ENCODE peak calls at places on chromosomes 11 and 22, in seven cellular contexts. One of them, this sample, is unnamed.

GRCh38 chr22:47035443-47035881 is 273.0 kb downstream of the TBC1D22A start:
- DNase-seq in IMR-90: no peak
- DNase-seq in H1: no peak
- DNase-seq in mesenchymal stem cell: peak
- DNase-seq in neuronal stem cell: no peak
- DNase-seq in H9: no peak
- DNase-seq in mesendoderm: no peak
- DNase-seq in this sample: no peak

GRCh38 chr11:115488945-115489344 is 15.3 kb downstream of the CADM1 start:
- DNase-seq in IMR-90: peak
- DNase-seq in H1: no peak
- DNase-seq in mesenchymal stem cell: peak
- DNase-seq in neuronal stem cell: no peak
- DNase-seq in H9: no peak
- DNase-seq in mesendoderm: peak
- DNase-seq in this sample: peak

GRCh38 chr22:42937164-42937854 is 77.6 kb downstream of the PACSIN2 start:
- DNase-seq in IMR-90: peak
- DNase-seq in H1: no peak
- DNase-seq in mesenchymal stem cell: peak
- DNase-seq in neuronal stem cell: no peak
- DNase-seq in H9: peak
- DNase-seq in mesendoderm: peak
- DNase-seq in this sample: peak

GRCh38 chr11:515131-515530 is 8.1 kb upstream of the RNH1 start:
- DNase-seq in IMR-90: no peak
- DNase-seq in H1: no peak
- DNase-seq in mesenchymal stem cell: no peak
- DNase-seq in neuronal stem cell: no peak
- DNase-seq in H9: no peak
- DNase-seq in mesendoderm: no peak
- DNase-seq in this sample: no peak

GRCh38 chr11:91981995-91982394 is 242.6 kb upstream of the FAT3 start:
- DNase-seq in IMR-90: peak
- DNase-seq in H1: no peak
- DNase-seq in mesenchymal stem cell: peak
- DNase-seq in neuronal stem cell: no peak
- DNase-seq in H9: no peak
- DNase-seq in mesendoderm: no peak
- DNase-seq in this sample: no peak

GRCh38 chr11:86395061-86395551 is 20.4 kb downstream of the CCDC81 start:
- DNase-seq in IMR-90: peak
- DNase-seq in H1: no peak
- DNase-seq in mesenchymal stem cell: peak
- DNase-seq in neuronal stem cell: no peak
- DNase-seq in H9: peak
- DNase-seq in mesendoderm: peak
- DNase-seq in this sample: no peak

GRCh38 chr11:125167954-125168821 is 3.6 kb downstream of the PKNOX2 start:
- DNase-seq in IMR-90: peak
- DNase-seq in H1: no peak
- DNase-seq in mesenchymal stem cell: peak
- DNase-seq in neuronal stem cell: no peak
- DNase-seq in H9: no peak
- DNase-seq in mesendoderm: peak
- DNase-seq in this sample: no peak

GRCh38 chr11:102552447-102553200 is 22.1 kb upstream of the MMP7 start:
- DNase-seq in IMR-90: peak
- DNase-seq in H1: no peak
- DNase-seq in mesenchymal stem cell: no peak
- DNase-seq in neuronal stem cell: no peak
- DNase-seq in H9: no peak
- DNase-seq in mesendoderm: peak
- DNase-seq in this sample: no peak

GRCh38 chr22:38049812-38050619 is 7.2 kb upstream of the PICK1 start:
- DNase-seq in IMR-90: no peak
- DNase-seq in H1: no peak
- DNase-seq in mesenchymal stem cell: no peak
- DNase-seq in neuronal stem cell: no peak
- DNase-seq in H9: no peak
- DNase-seq in mesendoderm: no peak
- DNase-seq in this sample: no peak

GRCh38 chr11:113529606-113530005 is 54.4 kb upstream of the DRD2 start:
- DNase-seq in IMR-90: no peak
- DNase-seq in H1: no peak
- DNase-seq in mesenchymal stem cell: no peak
- DNase-seq in neuronal stem cell: no peak
- DNase-seq in H9: no peak
- DNase-seq in mesendoderm: no peak
- DNase-seq in this sample: peak

GRCh38 chr11:114340311-114341131 is 44.3 kb downstream of the NNMT start:
- DNase-seq in IMR-90: peak
- DNase-seq in H1: peak
- DNase-seq in mesenchymal stem cell: peak
- DNase-seq in neuronal stem cell: peak
- DNase-seq in H9: peak
- DNase-seq in mesendoderm: peak
- DNase-seq in this sample: peak

GRCh38 chr11:45209000-45209399 is 62.6 kb downstream of the PRDM11 start:
- DNase-seq in IMR-90: no peak
- DNase-seq in H1: no peak
- DNase-seq in mesenchymal stem cell: no peak
- DNase-seq in neuronal stem cell: no peak
- DNase-seq in H9: no peak
- DNase-seq in mesendoderm: no peak
- DNase-seq in this sample: no peak

GRCh38 chr22:46122511-46122971 is 27.8 kb upstream of the PPARA start:
- DNase-seq in IMR-90: peak
- DNase-seq in H1: peak
- DNase-seq in mesenchymal stem cell: peak
- DNase-seq in neuronal stem cell: peak
- DNase-seq in H9: peak
- DNase-seq in mesendoderm: peak
- DNase-seq in this sample: peak

GRCh38 chr11:114416441-114416928 is 16.0 kb downstream of the RBM7 start:
- DNase-seq in IMR-90: peak
- DNase-seq in H1: no peak
- DNase-seq in mesenchymal stem cell: peak
- DNase-seq in neuronal stem cell: no peak
- DNase-seq in H9: no peak
- DNase-seq in mesendoderm: no peak
- DNase-seq in this sample: peak

GRCh38 chr11:78022397-78023396 is at the start of gene KCTD14:
- DNase-seq in IMR-90: no peak
- DNase-seq in H1: peak
- DNase-seq in mesenchymal stem cell: no peak
- DNase-seq in neuronal stem cell: no peak
- DNase-seq in H9: peak
- DNase-seq in mesendoderm: peak
- DNase-seq in this sample: no peak

GRCh38 chr22:29194269-29194668 is 11.4 kb upstream of the EMID1 start:
- DNase-seq in IMR-90: no peak
- DNase-seq in H1: no peak
- DNase-seq in mesenchymal stem cell: no peak
- DNase-seq in neuronal stem cell: no peak
- DNase-seq in H9: no peak
- DNase-seq in mesendoderm: no peak
- DNase-seq in this sample: no peak

GRCh38 chr11:132095230-132096165 is 725.1 kb downstream of the NTM start:
- DNase-seq in IMR-90: no peak
- DNase-seq in H1: no peak
- DNase-seq in mesenchymal stem cell: no peak
- DNase-seq in neuronal stem cell: no peak
- DNase-seq in H9: no peak
- DNase-seq in mesendoderm: no peak
- DNase-seq in this sample: no peak

GRCh38 chr11:77199346-77199745 is 71.3 kb downstream of the MYO7A start:
- DNase-seq in IMR-90: no peak
- DNase-seq in H1: no peak
- DNase-seq in mesenchymal stem cell: no peak
- DNase-seq in neuronal stem cell: no peak
- DNase-seq in H9: no peak
- DNase-seq in mesendoderm: no peak
- DNase-seq in this sample: no peak

GRCh38 chr11:69546735-69547370 is 65.4 kb downstream of the LINC01488 start:
- DNase-seq in IMR-90: no peak
- DNase-seq in H1: no peak
- DNase-seq in mesenchymal stem cell: no peak
- DNase-seq in neuronal stem cell: no peak
- DNase-seq in H9: no peak
- DNase-seq in mesendoderm: no peak
- DNase-seq in this sample: no peak

GRCh38 chr11:63017306-63017974 is 1.8 kb upstream of the SLC22A8 start:
- DNase-seq in IMR-90: no peak
- DNase-seq in H1: no peak
- DNase-seq in mesenchymal stem cell: no peak
- DNase-seq in neuronal stem cell: no peak
- DNase-seq in H9: no peak
- DNase-seq in mesendoderm: peak
- DNase-seq in this sample: no peak

GRCh38 chr11:75273331-75273988 is 32.9 kb downstream of the TPBGL start:
- DNase-seq in IMR-90: no peak
- DNase-seq in H1: no peak
- DNase-seq in mesenchymal stem cell: no peak
- DNase-seq in neuronal stem cell: no peak
- DNase-seq in H9: peak
- DNase-seq in mesendoderm: no peak
- DNase-seq in this sample: no peak

GRCh38 chr11:68749061-68749491 is 2.2 kb downstream of the TESMIN start:
- DNase-seq in IMR-90: peak
- DNase-seq in H1: no peak
- DNase-seq in mesenchymal stem cell: no peak
- DNase-seq in neuronal stem cell: peak
- DNase-seq in H9: peak
- DNase-seq in mesendoderm: no peak
- DNase-seq in this sample: peak

GRCh38 chr11:134139873-134140331 is 71.0 kb downstream of the JAM3 start:
- DNase-seq in IMR-90: peak
- DNase-seq in H1: peak
- DNase-seq in mesenchymal stem cell: peak
- DNase-seq in neuronal stem cell: peak
- DNase-seq in H9: peak
- DNase-seq in mesendoderm: peak
- DNase-seq in this sample: peak

GRCh38 chr11:9956483-9956882 is 292.6 kb downstream of the SWAP70 start:
- DNase-seq in IMR-90: peak
- DNase-seq in H1: no peak
- DNase-seq in mesenchymal stem cell: peak
- DNase-seq in neuronal stem cell: no peak
- DNase-seq in H9: no peak
- DNase-seq in mesendoderm: no peak
- DNase-seq in this sample: no peak

DNA sequence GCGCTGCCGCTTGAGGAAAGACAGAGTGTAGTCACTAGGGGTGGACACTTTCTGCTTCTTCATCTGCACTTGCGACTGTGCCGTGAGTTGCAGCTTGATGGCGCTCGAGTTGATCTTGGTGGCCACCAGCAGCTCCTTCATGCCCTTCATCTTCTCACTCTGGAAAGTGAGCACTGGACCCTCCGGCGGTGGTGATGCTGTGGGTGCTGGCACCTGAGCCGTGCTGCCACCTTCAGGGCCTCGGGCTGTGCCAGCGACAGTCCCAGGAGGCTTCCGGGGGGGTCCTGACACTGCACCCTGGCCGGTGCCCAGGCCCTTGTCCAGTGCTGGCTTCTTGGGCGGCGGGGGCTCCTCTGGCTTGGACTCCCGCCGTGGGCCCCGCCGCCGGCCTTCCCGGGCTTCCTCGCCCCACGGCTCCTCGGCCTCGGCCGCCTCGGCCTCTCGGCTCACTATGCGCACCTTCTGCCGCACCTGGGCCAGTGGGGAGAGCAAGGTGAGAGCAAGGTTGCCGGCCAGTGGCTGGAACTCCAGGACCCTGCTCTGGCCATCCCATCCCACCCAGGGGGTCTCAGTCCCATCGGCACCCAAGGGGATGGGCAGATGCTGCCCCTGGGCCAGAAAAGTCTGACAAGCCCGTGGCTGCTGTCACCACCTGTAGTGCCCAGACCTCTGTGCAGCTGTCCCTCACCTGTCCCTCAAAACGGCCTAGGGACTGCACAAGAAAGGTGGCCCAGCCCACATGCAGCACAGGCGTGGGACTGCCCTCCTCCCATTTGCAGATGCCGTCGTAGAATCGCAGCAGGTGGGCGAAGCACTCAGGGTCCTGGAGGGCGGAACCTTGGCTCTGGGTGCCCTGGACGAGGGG is 1.6 kb upstream of the MAP4K2 start:
- DNase-seq in IMR-90: no peak
- DNase-seq in H1: no peak
- DNase-seq in mesenchymal stem cell: peak
- DNase-seq in neuronal stem cell: no peak
- DNase-seq in H9: peak
- DNase-seq in mesendoderm: peak
- DNase-seq in this sample: no peak
- H3K27ac ChIP-seq in IMR-90: no peak
- H3K27ac ChIP-seq in H1: peak
- H3K27ac ChIP-seq in mesenchymal stem cell: no peak
- H3K27ac ChIP-seq in neuronal stem cell: no peak
- H3K27ac ChIP-seq in H9: no peak
- H3K27ac ChIP-seq in mesendoderm: no peak
- H3K27ac ChIP-seq in this sample: no peak

GRCh38 chr11:8034604-8035224 is 46.3 kb upstream of the TUB start:
- DNase-seq in IMR-90: no peak
- DNase-seq in H1: peak
- DNase-seq in mesenchymal stem cell: no peak
- DNase-seq in neuronal stem cell: no peak
- DNase-seq in H9: no peak
- DNase-seq in mesendoderm: no peak
- DNase-seq in this sample: no peak
- H3K9ac ChIP-seq in IMR-90: no peak
- H3K9ac ChIP-seq in H1: no peak
- H3K9ac ChIP-seq in mesenchymal stem cell: no peak
- H3K9ac ChIP-seq in neuronal stem cell: no peak
- H3K9ac ChIP-seq in H9: no peak
- H3K9ac ChIP-seq in mesendoderm: no peak
- H3K9ac ChIP-seq in this sample: no peak

GRCh38 chr11:18233912-18234311 is 2.7 kb downstream of the SAA4 start:
- DNase-seq in IMR-90: no peak
- DNase-seq in H1: no peak
- DNase-seq in mesenchymal stem cell: no peak
- DNase-seq in neuronal stem cell: no peak
- DNase-seq in H9: no peak
- DNase-seq in mesendoderm: no peak
- DNase-seq in this sample: no peak
- H4K8ac ChIP-seq in IMR-90: no peak
- H4K8ac ChIP-seq in H1: no peak
- H4K8ac ChIP-seq in mesenchymal stem cell: no peak
- H4K8ac ChIP-seq in neuronal stem cell: no peak
- H4K8ac ChIP-seq in H9: no peak
- H4K8ac ChIP-seq in mesendoderm: no peak
- H4K8ac ChIP-seq in this sample: no peak

DNA sequence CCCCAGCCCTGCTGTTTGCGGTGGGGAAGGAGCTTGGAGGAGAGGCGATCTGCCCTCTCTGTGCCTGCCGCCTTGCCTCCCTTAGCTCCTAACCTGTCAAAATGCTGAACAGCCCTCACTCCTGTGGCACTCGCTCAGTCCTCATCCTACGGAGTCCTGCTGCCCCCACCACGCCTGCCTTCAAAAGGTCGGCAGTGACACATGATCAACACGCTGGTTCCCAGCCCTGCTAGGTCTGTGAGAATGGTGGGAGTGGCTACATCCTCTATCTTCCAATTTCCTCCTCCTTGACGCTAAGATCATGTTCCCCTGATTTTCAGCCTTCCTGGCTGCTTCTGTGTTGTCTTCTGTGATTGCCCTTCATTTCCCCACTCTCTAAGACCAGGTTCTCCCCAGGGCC is 120.2 kb upstream of the TBCEL start:
- DNase-seq in IMR-90: no peak
- DNase-seq in H1: no peak
- DNase-seq in mesenchymal stem cell: no peak
- DNase-seq in neuronal stem cell: no peak
- DNase-seq in H9: no peak
- DNase-seq in mesendoderm: no peak
- DNase-seq in this sample: no peak
- H3K27ac ChIP-seq in IMR-90: no peak
- H3K27ac ChIP-seq in H1: no peak
- H3K27ac ChIP-seq in mesenchymal stem cell: no peak
- H3K27ac ChIP-seq in neuronal stem cell: no peak
- H3K27ac ChIP-seq in H9: no peak
- H3K27ac ChIP-seq in mesendoderm: no peak
- H3K27ac ChIP-seq in this sample: no peak